ENCODE peak calls at places on chromosomes 6 and 20, in four cellular contexts. A is fibroblast of villous mesenchyme, T is prostate gland, Y is fibroblast of pulmonary artery. Z is an unnamed sample.

GRCh38 chr6:7156666-7157278 is 49.0 kb downstream of the RREB1 start:
- DNase-seq in A (peak; percentile 61), T (no peak), Y (no peak), Z (peak; percentile 75)

GRCh38 chr6:148747493-148748160 is 797 bp downstream of the UST start:
- DNase-seq in A (peak; percentile 21), T (peak; percentile 58), Y (peak; percentile 28), Z (peak; percentile 58)

GRCh38 chr20:16378712-16379111 is 194.5 kb downstream of the KIF16B start:
- DNase-seq in A (no peak), T (no peak), Y (peak; percentile 14), Z (no peak)

GRCh38 chr20:2403291-2404052 is 22.8 kb downstream of the TGM6 start:
- DNase-seq in A (no peak), T (no peak), Y (no peak), Z (no peak)

GRCh38 chr6:156779206-156780116 is 2.3 kb downstream of the ARID1B start:
- DNase-seq in A (no peak), T (peak; percentile 30), Y (no peak), Z (peak; percentile 54)

GRCh38 chr6:35397806-35398418 is 54.2 kb upstream of the FANCE start:
- DNase-seq in A (no peak), T (no peak), Y (no peak), Z (peak; percentile 63)

GRCh38 chr6:135173989-135174484 is 7.1 kb upstream of the MYB start:
- DNase-seq in A (no peak), T (no peak), Y (no peak), Z (no peak)

GRCh38 chr20:5871720-5872410 is 78.5 kb downstream of the TRMT6 start:
- DNase-seq in A (no peak), T (no peak), Y (no peak), Z (no peak)

GRCh38 chr6:132401120-132401940 is at the start of gene MOXD1:
- DNase-seq in A (peak; percentile 22), T (no peak), Y (peak; percentile 34), Z (no peak)